ENCODE peak calls at places on chromosome 1, in seven cellular contexts. One of them, this sample, is unnamed. For H3K4me1, the result is how much of the 10 kb centered on the place peaks cover.

GRCh38 chr1:156491151-156491949 is 9.2 kb downstream of the MEF2D start:
- DNase-seq in left ventricle myocardium inferior: no peak
- DNase-seq in IMR-90: no peak
- DNase-seq in BE2C: no peak
- DNase-seq in ovary: no peak
- DNase-seq in RWPE2: no peak
- DNase-seq in H9: peak
- DNase-seq in this sample: peak

GRCh38 chr1:83055391-83056170 is 943.4 kb downstream of the TTLL7 start:
- DNase-seq in left ventricle myocardium inferior: no peak
- DNase-seq in IMR-90: no peak
- DNase-seq in BE2C: no peak
- DNase-seq in ovary: no peak
- DNase-seq in RWPE2: no peak
- DNase-seq in H9: no peak
- DNase-seq in this sample: no peak

GRCh38 chr1:154862927-154863701 is 7.0 kb downstream of the KCNN3 start:
- DNase-seq in left ventricle myocardium inferior: no peak
- DNase-seq in IMR-90: no peak
- DNase-seq in BE2C: no peak
- DNase-seq in ovary: no peak
- DNase-seq in RWPE2: no peak
- DNase-seq in H9: no peak
- DNase-seq in this sample: no peak

GRCh38 chr1:202343652-202344349 is 2.1 kb upstream of the UBE2T start:
- DNase-seq in left ventricle myocardium inferior: no peak
- DNase-seq in IMR-90: peak
- DNase-seq in BE2C: peak
- DNase-seq in ovary: no peak
- DNase-seq in RWPE2: no peak
- DNase-seq in H9: no peak
- DNase-seq in this sample: no peak

GRCh38 chr1:91804546-91805023 is 81.4 kb downstream of the TGFBR3 start:
- DNase-seq in left ventricle myocardium inferior: no peak
- DNase-seq in IMR-90: no peak
- DNase-seq in BE2C: no peak
- DNase-seq in ovary: no peak
- DNase-seq in RWPE2: no peak
- DNase-seq in H9: no peak
- DNase-seq in this sample: no peak

GRCh38 chr1:21601278-21602048 is 67.7 kb downstream of the RAP1GAP start:
- DNase-seq in left ventricle myocardium inferior: no peak
- DNase-seq in IMR-90: no peak
- DNase-seq in BE2C: no peak
- DNase-seq in ovary: no peak
- DNase-seq in RWPE2: no peak
- DNase-seq in H9: no peak
- DNase-seq in this sample: no peak

GRCh38 chr1:46642091-46642680 is 25.6 kb upstream of the MOB3C start:
- DNase-seq in left ventricle myocardium inferior: no peak
- DNase-seq in IMR-90: no peak
- DNase-seq in BE2C: no peak
- DNase-seq in ovary: no peak
- DNase-seq in RWPE2: no peak
- DNase-seq in H9: no peak
- DNase-seq in this sample: no peak

GRCh38 chr1:183244466-183244865 is 58.4 kb downstream of the LAMC2 start:
- DNase-seq in left ventricle myocardium inferior: peak
- DNase-seq in IMR-90: peak
- DNase-seq in BE2C: no peak
- DNase-seq in ovary: peak
- DNase-seq in RWPE2: no peak
- DNase-seq in H9: no peak
- DNase-seq in this sample: peak

GRCh38 chr1:205583461-205584130 is 48.2 kb downstream of the ELK4 start:
- DNase-seq in left ventricle myocardium inferior: no peak
- DNase-seq in IMR-90: no peak
- DNase-seq in BE2C: no peak
- DNase-seq in ovary: no peak
- DNase-seq in RWPE2: peak
- DNase-seq in H9: peak
- DNase-seq in this sample: no peak
- TF ChIP-seq CTCF in left ventricle myocardium inferior: no peak
- TF ChIP-seq CTCF in IMR-90: no peak
- TF ChIP-seq CTCF in BE2C: no peak
- TF ChIP-seq CTCF in ovary: no peak
- TF ChIP-seq CTCF in RWPE2: no peak
- TF ChIP-seq CTCF in H9: no peak
- TF ChIP-seq CTCF in this sample: no peak

GRCh38 chr1:167592475-167592874 is 37.6 kb upstream of the RCSD1 start:
- DNase-seq in left ventricle myocardium inferior: no peak
- DNase-seq in IMR-90: no peak
- DNase-seq in BE2C: no peak
- DNase-seq in ovary: no peak
- DNase-seq in RWPE2: no peak
- DNase-seq in H9: no peak
- DNase-seq in this sample: no peak

GRCh38 chr1:167593860-167594259 is 36.2 kb upstream of the RCSD1 start:
- DNase-seq in left ventricle myocardium inferior: no peak
- DNase-seq in IMR-90: no peak
- DNase-seq in BE2C: no peak
- DNase-seq in ovary: no peak
- DNase-seq in RWPE2: no peak
- DNase-seq in H9: no peak
- DNase-seq in this sample: no peak

GRCh38 chr1:167599839-167600581 is 30.0 kb upstream of the RCSD1 start:
- DNase-seq in left ventricle myocardium inferior: peak
- DNase-seq in IMR-90: peak
- DNase-seq in BE2C: peak
- DNase-seq in ovary: no peak
- DNase-seq in RWPE2: no peak
- DNase-seq in H9: no peak
- DNase-seq in this sample: no peak

GRCh38 chr1:167594827-167595226 is 35.2 kb upstream of the RCSD1 start:
- DNase-seq in left ventricle myocardium inferior: no peak
- DNase-seq in IMR-90: no peak
- DNase-seq in BE2C: no peak
- DNase-seq in ovary: no peak
- DNase-seq in RWPE2: no peak
- DNase-seq in H9: no peak
- DNase-seq in this sample: no peak
- H3K4me1 ChIP-seq in left ventricle myocardium inferior: under half
- H3K4me1 ChIP-seq in IMR-90: under half
- H3K4me1 ChIP-seq in BE2C: under half
- H3K4me1 ChIP-seq in ovary: under half
- H3K4me1 ChIP-seq in RWPE2: under half
- H3K4me1 ChIP-seq in H9: under half
- H3K4me1 ChIP-seq in this sample: under half

GRCh38 chr1:208466054-208466590 is 221.9 kb upstream of the PLXNA2 start:
- DNase-seq in left ventricle myocardium inferior: no peak
- DNase-seq in IMR-90: no peak
- DNase-seq in BE2C: no peak
- DNase-seq in ovary: no peak
- DNase-seq in RWPE2: no peak
- DNase-seq in H9: no peak
- DNase-seq in this sample: no peak
- TF ChIP-seq CTCF in left ventricle myocardium inferior: no peak
- TF ChIP-seq CTCF in IMR-90: no peak
- TF ChIP-seq CTCF in BE2C: peak
- TF ChIP-seq CTCF in ovary: no peak
- TF ChIP-seq CTCF in RWPE2: no peak
- TF ChIP-seq CTCF in H9: peak
- TF ChIP-seq CTCF in this sample: no peak

DNA sequence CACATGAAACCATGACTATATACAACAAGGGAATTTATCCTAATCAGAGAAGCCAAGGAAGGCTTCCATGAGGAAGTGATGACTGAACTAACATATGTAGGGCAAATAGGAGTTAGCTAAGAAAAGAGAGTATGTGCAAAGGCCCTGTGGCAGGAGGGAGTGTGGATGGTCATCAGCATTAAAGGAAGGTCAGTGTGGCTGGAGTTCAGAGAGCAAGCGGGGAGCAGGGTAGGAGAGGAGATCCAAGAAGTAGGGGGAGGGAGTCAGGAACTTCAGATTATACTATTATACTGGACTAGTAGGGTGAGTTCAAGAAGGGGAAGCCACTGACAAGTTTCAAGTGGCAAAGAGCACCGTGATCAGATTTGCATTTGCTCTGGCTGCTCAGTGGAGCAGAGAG is 8.4 kb downstream of the MAP7D1 start:
- DNase-seq in left ventricle myocardium inferior: no peak
- DNase-seq in IMR-90: no peak
- DNase-seq in BE2C: no peak
- DNase-seq in ovary: no peak
- DNase-seq in RWPE2: no peak
- DNase-seq in H9: no peak
- DNase-seq in this sample: no peak
- H3K4me1 ChIP-seq in left ventricle myocardium inferior: half or more
- H3K4me1 ChIP-seq in IMR-90: under half
- H3K4me1 ChIP-seq in BE2C: under half
- H3K4me1 ChIP-seq in ovary: under half
- H3K4me1 ChIP-seq in RWPE2: under half
- H3K4me1 ChIP-seq in H9: under half
- H3K4me1 ChIP-seq in this sample: under half

GRCh38 chr1:53471000-53471399 is 11.8 kb downstream of the DMRTB1 start:
- DNase-seq in left ventricle myocardium inferior: no peak
- DNase-seq in IMR-90: no peak
- DNase-seq in BE2C: no peak
- DNase-seq in ovary: no peak
- DNase-seq in RWPE2: no peak
- DNase-seq in H9: no peak
- DNase-seq in this sample: no peak

GRCh38 chr1:53476579-53476978 is 17.4 kb downstream of the DMRTB1 start:
- DNase-seq in left ventricle myocardium inferior: no peak
- DNase-seq in IMR-90: no peak
- DNase-seq in BE2C: no peak
- DNase-seq in ovary: no peak
- DNase-seq in RWPE2: no peak
- DNase-seq in H9: peak
- DNase-seq in this sample: no peak

GRCh38 chr1:53470584-53470983 is 11.4 kb downstream of the DMRTB1 start:
- DNase-seq in left ventricle myocardium inferior: no peak
- DNase-seq in IMR-90: no peak
- DNase-seq in BE2C: no peak
- DNase-seq in ovary: no peak
- DNase-seq in RWPE2: no peak
- DNase-seq in H9: no peak
- DNase-seq in this sample: no peak

GRCh38 chr1:53475661-53476060 is 16.5 kb downstream of the DMRTB1 start:
- DNase-seq in left ventricle myocardium inferior: no peak
- DNase-seq in IMR-90: no peak
- DNase-seq in BE2C: no peak
- DNase-seq in ovary: no peak
- DNase-seq in RWPE2: no peak
- DNase-seq in H9: no peak
- DNase-seq in this sample: no peak

DNA sequence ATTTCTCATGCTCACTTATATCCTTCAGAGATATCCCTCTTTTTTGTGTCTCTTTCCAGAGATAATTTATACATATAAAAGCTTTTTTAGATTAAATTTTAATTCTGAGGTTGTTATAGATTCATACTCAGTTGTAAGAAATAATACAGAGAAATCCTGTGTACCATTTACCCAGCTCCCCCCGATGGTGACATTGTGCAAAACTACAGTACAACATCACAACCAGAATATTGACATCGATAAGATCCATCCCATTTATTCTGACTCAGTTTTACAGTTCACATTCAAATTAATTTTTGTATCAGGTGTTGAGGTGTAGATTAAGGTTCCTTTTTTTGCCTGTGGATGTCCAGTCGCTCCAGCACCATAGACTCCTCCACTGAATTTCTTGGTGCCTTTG is 14.3 kb downstream of the DMRTB1 start:
- DNase-seq in left ventricle myocardium inferior: no peak
- DNase-seq in IMR-90: peak
- DNase-seq in BE2C: no peak
- DNase-seq in ovary: no peak
- DNase-seq in RWPE2: no peak
- DNase-seq in H9: no peak
- DNase-seq in this sample: peak
- TF ChIP-seq CTCF in left ventricle myocardium inferior: no peak
- TF ChIP-seq CTCF in IMR-90: peak
- TF ChIP-seq CTCF in BE2C: peak
- TF ChIP-seq CTCF in ovary: no peak
- TF ChIP-seq CTCF in RWPE2: peak
- TF ChIP-seq CTCF in H9: peak
- TF ChIP-seq CTCF in this sample: no peak

GRCh38 chr1:168324745-168325425 is 44.2 kb downstream of the TBX19 start:
- DNase-seq in left ventricle myocardium inferior: no peak
- DNase-seq in IMR-90: no peak
- DNase-seq in BE2C: no peak
- DNase-seq in ovary: no peak
- DNase-seq in RWPE2: no peak
- DNase-seq in H9: no peak
- DNase-seq in this sample: no peak
- H3K4me1 ChIP-seq in left ventricle myocardium inferior: under half
- H3K4me1 ChIP-seq in IMR-90: under half
- H3K4me1 ChIP-seq in BE2C: under half
- H3K4me1 ChIP-seq in ovary: under half
- H3K4me1 ChIP-seq in RWPE2: under half
- H3K4me1 ChIP-seq in H9: under half
- H3K4me1 ChIP-seq in this sample: under half

DNA sequence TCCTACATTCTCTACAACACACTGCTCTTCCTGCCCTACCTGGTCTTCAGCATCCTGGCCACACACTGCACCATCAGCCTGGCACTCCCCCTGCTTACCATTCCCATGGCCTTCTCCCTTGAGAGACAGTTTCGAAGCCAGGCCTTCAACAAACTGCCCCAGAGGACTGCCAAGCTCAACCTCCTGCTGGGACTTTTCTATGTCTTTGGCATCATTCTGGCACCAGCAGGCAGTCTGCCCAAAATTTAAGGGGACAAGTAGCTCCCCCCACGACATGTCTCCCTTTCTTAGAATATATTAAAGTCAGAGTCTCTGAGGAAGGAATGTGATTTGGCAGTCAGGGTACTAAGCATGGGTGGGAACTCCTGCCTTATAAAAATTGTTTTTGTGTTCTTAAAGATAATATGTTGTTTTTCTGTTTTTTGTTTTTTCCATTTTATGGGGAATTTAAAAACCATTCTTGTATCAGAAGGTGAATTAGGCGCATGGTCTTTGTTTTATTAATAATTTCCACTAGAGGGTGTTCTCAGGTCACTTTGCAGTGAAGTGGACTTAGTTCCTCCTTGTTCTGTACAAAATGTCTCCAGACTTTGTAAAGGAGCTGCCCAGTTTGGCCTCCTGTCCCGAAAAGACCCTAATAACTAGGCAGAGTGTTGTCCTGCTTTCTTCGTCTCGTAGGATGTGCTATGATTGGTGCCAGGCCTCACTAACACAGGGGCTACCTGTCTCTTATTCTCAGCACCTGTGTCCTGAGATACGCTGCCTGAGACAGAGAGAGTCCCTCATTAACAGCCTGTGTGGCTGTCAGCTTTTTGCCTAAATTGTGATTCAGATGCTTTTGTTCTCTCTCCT is 13.1 kb downstream of the UBIAD1 start:
- DNase-seq in left ventricle myocardium inferior: no peak
- DNase-seq in IMR-90: peak
- DNase-seq in BE2C: no peak
- DNase-seq in ovary: no peak
- DNase-seq in RWPE2: no peak
- DNase-seq in H9: no peak
- DNase-seq in this sample: no peak
- TF ChIP-seq CTCF in left ventricle myocardium inferior: peak
- TF ChIP-seq CTCF in IMR-90: peak
- TF ChIP-seq CTCF in BE2C: peak
- TF ChIP-seq CTCF in ovary: no peak
- TF ChIP-seq CTCF in RWPE2: peak
- TF ChIP-seq CTCF in H9: no peak
- TF ChIP-seq CTCF in this sample: no peak

GRCh38 chr1:67552336-67552759 is 122.1 kb upstream of the SERBP1 start:
- DNase-seq in left ventricle myocardium inferior: no peak
- DNase-seq in IMR-90: no peak
- DNase-seq in BE2C: no peak
- DNase-seq in ovary: no peak
- DNase-seq in RWPE2: no peak
- DNase-seq in H9: peak
- DNase-seq in this sample: peak
- H3K4me1 ChIP-seq in left ventricle myocardium inferior: under half
- H3K4me1 ChIP-seq in IMR-90: under half
- H3K4me1 ChIP-seq in BE2C: under half
- H3K4me1 ChIP-seq in ovary: under half
- H3K4me1 ChIP-seq in RWPE2: under half
- H3K4me1 ChIP-seq in H9: under half
- H3K4me1 ChIP-seq in this sample: under half

This sample was measured in mucosa of descending colon.